ENCODE peak calls at places on chromosomes 12 and 14, in eight cellular contexts. One of them, this sample, is unnamed.

GRCh38 chr12:12024958-12025682 is 45.6 kb upstream of the BCL2L14 start:
- DNase-seq in mesenchymal stem cell: no peak
- DNase-seq in NCI-H2029: peak
- DNase-seq in omental fat pad: no peak
- DNase-seq in AG10803: no peak
- DNase-seq in ELR: no peak
- DNase-seq in lower lobe of right lung: no peak
- DNase-seq in hippocampal formation: no peak
- DNase-seq in this sample: no peak

GRCh38 chr12:65524666-65525065 is 246.2 kb downstream of the MSRB3 start:
- DNase-seq in omental fat pad: no peak
- DNase-seq in mesenchymal stem cell: peak
- DNase-seq in NCI-H2029: no peak
- DNase-seq in AG10803: peak
- DNase-seq in hippocampal formation: no peak
- DNase-seq in ELR: peak
- DNase-seq in lower lobe of right lung: no peak
- DNase-seq in this sample: peak

GRCh38 chr12:6197996-6198395 is 2.2 kb upstream of the CD9 start:
- DNase-seq in omental fat pad: no peak
- DNase-seq in lower lobe of right lung: no peak
- DNase-seq in AG10803: no peak
- DNase-seq in hippocampal formation: no peak
- DNase-seq in mesenchymal stem cell: no peak
- DNase-seq in ELR: no peak
- DNase-seq in NCI-H2029: no peak
- DNase-seq in this sample: no peak

GRCh38 chr12:42590324-42590934 is 883 bp upstream of the PRICKLE1 start:
- DNase-seq in hippocampal formation: no peak
- DNase-seq in ELR: peak
- DNase-seq in mesenchymal stem cell: peak
- DNase-seq in lower lobe of right lung: peak
- DNase-seq in omental fat pad: no peak
- DNase-seq in NCI-H2029: no peak
- DNase-seq in AG10803: no peak
- DNase-seq in this sample: peak

GRCh38 chr14:52032196-52032865 is 36.5 kb downstream of the NID2 start:
- DNase-seq in ELR: peak
- DNase-seq in mesenchymal stem cell: peak
- DNase-seq in lower lobe of right lung: no peak
- DNase-seq in omental fat pad: no peak
- DNase-seq in NCI-H2029: no peak
- DNase-seq in hippocampal formation: no peak
- DNase-seq in AG10803: peak
- DNase-seq in this sample: peak

GRCh38 chr14:23366163-23366921 is 1.4 kb upstream of the EFS start:
- DNase-seq in NCI-H2029: no peak
- DNase-seq in hippocampal formation: peak
- DNase-seq in AG10803: peak
- DNase-seq in omental fat pad: peak
- DNase-seq in mesenchymal stem cell: peak
- DNase-seq in ELR: peak
- DNase-seq in lower lobe of right lung: peak
- DNase-seq in this sample: peak

GRCh38 chr12:54666008-54666407 is 17.8 kb upstream of the DCD start:
- DNase-seq in AG10803: no peak
- DNase-seq in hippocampal formation: no peak
- DNase-seq in mesenchymal stem cell: no peak
- DNase-seq in omental fat pad: no peak
- DNase-seq in lower lobe of right lung: no peak
- DNase-seq in ELR: no peak
- DNase-seq in NCI-H2029: no peak
- DNase-seq in this sample: no peak

GRCh38 chr12:87814625-87815024 is 214.6 kb downstream of the C12orf50 start:
- DNase-seq in AG10803: peak
- DNase-seq in NCI-H2029: no peak
- DNase-seq in lower lobe of right lung: no peak
- DNase-seq in omental fat pad: no peak
- DNase-seq in mesenchymal stem cell: peak
- DNase-seq in hippocampal formation: no peak
- DNase-seq in ELR: peak
- DNase-seq in this sample: no peak

GRCh38 chr12:24911284-24911791 is 37.6 kb downstream of the BCAT1 start:
- DNase-seq in ELR: peak
- DNase-seq in mesenchymal stem cell: peak
- DNase-seq in lower lobe of right lung: no peak
- DNase-seq in hippocampal formation: no peak
- DNase-seq in NCI-H2029: no peak
- DNase-seq in AG10803: peak
- DNase-seq in omental fat pad: no peak
- DNase-seq in this sample: peak

GRCh38 chr12:26198742-26199141 is 3.4 kb downstream of the SSPN start:
- DNase-seq in omental fat pad: no peak
- DNase-seq in hippocampal formation: no peak
- DNase-seq in mesenchymal stem cell: peak
- DNase-seq in ELR: peak
- DNase-seq in AG10803: peak
- DNase-seq in NCI-H2029: no peak
- DNase-seq in lower lobe of right lung: no peak
- DNase-seq in this sample: peak

GRCh38 chr14:74973003-74973614 is 17.7 kb upstream of the PGF start:
- DNase-seq in NCI-H2029: no peak
- DNase-seq in lower lobe of right lung: no peak
- DNase-seq in omental fat pad: no peak
- DNase-seq in AG10803: no peak
- DNase-seq in mesenchymal stem cell: no peak
- DNase-seq in hippocampal formation: no peak
- DNase-seq in ELR: peak
- DNase-seq in this sample: no peak

GRCh38 chr12:40692617-40693502 is 621 bp downstream of the CNTN1 start:
- DNase-seq in NCI-H2029: no peak
- DNase-seq in omental fat pad: peak
- DNase-seq in ELR: no peak
- DNase-seq in AG10803: no peak
- DNase-seq in lower lobe of right lung: peak
- DNase-seq in hippocampal formation: peak
- DNase-seq in mesenchymal stem cell: no peak
- DNase-seq in this sample: no peak

GRCh38 chr14:56195727-56196126 is 77.5 kb downstream of the PELI2 start:
- DNase-seq in AG10803: peak
- DNase-seq in ELR: peak
- DNase-seq in NCI-H2029: peak
- DNase-seq in hippocampal formation: no peak
- DNase-seq in lower lobe of right lung: no peak
- DNase-seq in omental fat pad: no peak
- DNase-seq in mesenchymal stem cell: peak
- DNase-seq in this sample: no peak

GRCh38 chr12:55874465-55874864 is 31.7 kb upstream of the MMP19 start:
- DNase-seq in mesenchymal stem cell: no peak
- DNase-seq in lower lobe of right lung: no peak
- DNase-seq in AG10803: peak
- DNase-seq in NCI-H2029: no peak
- DNase-seq in omental fat pad: no peak
- DNase-seq in ELR: no peak
- DNase-seq in hippocampal formation: no peak
- DNase-seq in this sample: peak

GRCh38 chr12:53985900-53986685 is 1.1 kb downstream of the HOXC10 start:
- DNase-seq in omental fat pad: no peak
- DNase-seq in AG10803: peak
- DNase-seq in hippocampal formation: no peak
- DNase-seq in ELR: peak
- DNase-seq in NCI-H2029: no peak
- DNase-seq in mesenchymal stem cell: no peak
- DNase-seq in lower lobe of right lung: no peak
- DNase-seq in this sample: no peak

This sample was measured in adipocyte.